ENCODE peak calls at places on chromosomes 2 and 18, in seven cellular contexts. N is brain microvascular endothelial cell, T is esophagus squamous epithelium, A is upper lobe of right lung, K is body of pancreas, Y is A549, W is astrocyte of the spinal cord. L is an unnamed sample.

GRCh38 chr2:10894264-10894935 is 17.3 kb upstream of the KCNF1 start:
- DNase-seq in W (no peak), Y (no peak), T (no peak), N (no peak), A (no peak), K (no peak), L (no peak)

GRCh38 chr2:16817305-16818202 is 151.9 kb upstream of the CYRIA start:
- DNase-seq in W (no peak), K (no peak), Y (no peak), A (no peak), N (no peak), T (no peak), L (peak; percentile 35)

GRCh38 chr2:20018576-20019152 is 6.2 kb upstream of the MATN3 start:
- DNase-seq in Y (no peak), N (no peak), W (no peak), A (no peak), T (no peak), K (no peak), L (no peak)

GRCh38 chr2:127196998-127197397 is 23.1 kb downstream of the CYP27C1 start:
- DNase-seq in Y (peak; percentile 46), A (no peak), K (no peak), W (no peak), N (no peak), T (no peak), L (no peak)

GRCh38 chr2:165953655-165954606 is at the start of gene TTC21B:
- DNase-seq in K (peak; percentile 96), W (peak; percentile 97), A (peak; percentile 98), N (peak; percentile 85), Y (peak; percentile 95), T (peak; percentile 72), L (peak; percentile 83)

GRCh38 chr2:16763493-16763899 is 97.9 kb upstream of the CYRIA start:
- DNase-seq in Y (peak; percentile 9), W (no peak), K (no peak), N (no peak), T (no peak), A (no peak), L (no peak)

GRCh38 chr18:23702606-23703005 is 13.4 kb downstream of the LAMA3 start:
- DNase-seq in Y (no peak), N (no peak), T (no peak), K (no peak), W (no peak), A (no peak), L (no peak)

GRCh38 chr2:163794635-163795034 is 58.8 kb upstream of the FIGN start:
- DNase-seq in A (no peak), T (no peak), Y (peak; percentile 11), N (no peak), W (no peak), K (no peak), L (no peak)

GRCh38 chr2:239949079-239949478 is 76.1 kb downstream of the NDUFA10 start:
- DNase-seq in W (no peak), T (no peak), N (no peak), Y (no peak), K (no peak), A (peak; percentile 31), L (no peak)

GRCh38 chr2:3670376-3670775 is 12.4 kb downstream of the ALLC start:
- DNase-seq in W (no peak), T (no peak), Y (no peak), N (no peak), A (peak; percentile 46), K (no peak), L (no peak)

GRCh38 chr2:157800838-157801495 is 75.2 kb downstream of the ACVR1 start:
- DNase-seq in A (no peak), T (no peak), W (no peak), N (no peak), Y (no peak), K (no peak), L (peak; percentile 66)

GRCh38 chr2:8019934-8020333 is 661.9 kb upstream of the ID2 start:
- DNase-seq in K (no peak), Y (no peak), W (no peak), A (no peak), T (no peak), N (no peak), L (no peak)

GRCh38 chr2:16101196-16101595 is 160.8 kb downstream of the MYCN start:
- DNase-seq in T (no peak), A (no peak), K (no peak), W (no peak), Y (no peak), N (no peak), L (no peak)

GRCh38 chr2:1743396-1744150 is 742 bp downstream of the PXDN start:
- DNase-seq in N (no peak), A (peak; percentile 64), K (peak; percentile 11), Y (no peak), W (peak; percentile 67), T (no peak), L (no peak)

GRCh38 chr2:114008720-114009119 is 118.8 kb downstream of the ACTR3 start:
- DNase-seq in W (no peak), T (no peak), A (no peak), Y (no peak), N (no peak), K (no peak), L (no peak)

GRCh38 chr2:109537565-109538221 is 76.1 kb downstream of the SEPTIN10 start:
- DNase-seq in A (no peak), T (no peak), W (peak; percentile 24), N (no peak), Y (no peak), K (no peak), L (no peak)

GRCh38 chr2:104862061-104862941 is 8.4 kb downstream of the POU3F3 start:
- DNase-seq in W (peak; percentile 76), N (no peak), Y (no peak), T (no peak), A (no peak), K (no peak), L (no peak)

GRCh38 chr2:233811732-233812131 is 33.6 kb downstream of the MROH2A start:
- DNase-seq in W (no peak), Y (no peak), T (no peak), N (no peak), A (peak; percentile 38), K (no peak), L (no peak)

GRCh38 chr18:23635283-23636040 is 27.2 kb downstream of the ANKRD29 start:
- DNase-seq in A (no peak), Y (no peak), N (no peak), K (no peak), T (no peak), W (no peak), L (no peak)

GRCh38 chr2:128271891-128272585 is 46.6 kb downstream of the HS6ST1 start:
- DNase-seq in K (no peak), A (peak; percentile 52), W (no peak), N (no peak), T (no peak), Y (no peak), L (no peak)

GRCh38 chr18:77086034-77086433 is 46.5 kb downstream of the MBP start:
- DNase-seq in Y (no peak), T (no peak), K (no peak), N (peak; percentile 62), A (no peak), W (peak; percentile 80), L (no peak)

GRCh38 chr2:81097361-81097760 is 792.8 kb upstream of the LRRTM1 start:
- DNase-seq in N (no peak), K (no peak), W (no peak), T (no peak), Y (no peak), A (no peak), L (no peak)

GRCh38 chr2:173077506-173078177 is 2.0 kb downstream of the MAP3K20 start:
- DNase-seq in T (no peak), K (no peak), Y (no peak), W (peak; percentile 60), N (no peak), A (no peak), L (no peak)

GRCh38 chr2:45776160-45776955 is 124.9 kb downstream of the PRKCE start:
- DNase-seq in A (no peak), K (no peak), T (no peak), W (peak; percentile 26), N (no peak), Y (no peak), L (no peak)

GRCh38 chr2:105747997-105748396 is 3.3 kb downstream of the NCK2 start:
- DNase-seq in A (no peak), W (no peak), T (no peak), Y (no peak), K (no peak), N (no peak), L (no peak)

GRCh38 chr2:212147921-212148513 is 390.6 kb downstream of the ERBB4 start:
- DNase-seq in N (no peak), K (no peak), A (no peak), W (peak; percentile 20), Y (peak; percentile 4), T (no peak), L (no peak)

GRCh38 chr2:205868773-205869333 is 186.6 kb downstream of the NRP2 start:
- DNase-seq in N (peak; percentile 68), A (no peak), K (no peak), Y (no peak), W (peak; percentile 88), T (no peak), L (no peak)

GRCh38 chr2:6845312-6845711 is 20.4 kb downstream of the CMPK2 start:
- DNase-seq in W (peak; percentile 20), Y (peak; percentile 35), K (no peak), T (no peak), A (no peak), N (no peak), L (no peak)
- H3K4me3 ChIP-seq in W (no peak overlapping the region), Y (no peak overlapping the region), K (no peak overlapping the region), T (no peak overlapping the region), A (no peak overlapping the region), N (no peak overlapping the region), L (no peak overlapping the region)

GRCh38 chr2:100178085-100178788 is 35.8 kb upstream of the AFF3 start:
- DNase-seq in N (peak; percentile 74), T (no peak), Y (peak; percentile 91), K (peak; percentile 23), W (peak; percentile 51), A (no peak), L (peak; percentile 89)
- TF ChIP-seq CTCF in N (peak; percentile 71), T (no peak), Y (peak; percentile 45), K (no peak), W (peak; percentile 50), A (peak; percentile 32), L (peak; percentile 66)

GRCh38 chr18:12262748-12263147 is 8.6 kb downstream of the CIDEA start:
- DNase-seq in N (no peak), A (no peak), Y (no peak), T (no peak), K (no peak), W (no peak), L (no peak)

GRCh38 chr18:12258719-12259705 is 4.9 kb downstream of the CIDEA start:
- DNase-seq in N (no peak), A (no peak), K (no peak), Y (no peak), W (no peak), T (no peak), L (no peak)

GRCh38 chr18:12264854-12265253 is 10.7 kb downstream of the CIDEA start:
- DNase-seq in T (no peak), N (no peak), Y (no peak), W (no peak), A (no peak), K (no peak), L (peak; percentile 92)
- H3K4me3 ChIP-seq in T (no peak overlapping the region), N (no peak overlapping the region), Y (no peak overlapping the region), W (no peak overlapping the region), A (no peak overlapping the region), K (no peak overlapping the region), L (no peak overlapping the region)

DNA sequence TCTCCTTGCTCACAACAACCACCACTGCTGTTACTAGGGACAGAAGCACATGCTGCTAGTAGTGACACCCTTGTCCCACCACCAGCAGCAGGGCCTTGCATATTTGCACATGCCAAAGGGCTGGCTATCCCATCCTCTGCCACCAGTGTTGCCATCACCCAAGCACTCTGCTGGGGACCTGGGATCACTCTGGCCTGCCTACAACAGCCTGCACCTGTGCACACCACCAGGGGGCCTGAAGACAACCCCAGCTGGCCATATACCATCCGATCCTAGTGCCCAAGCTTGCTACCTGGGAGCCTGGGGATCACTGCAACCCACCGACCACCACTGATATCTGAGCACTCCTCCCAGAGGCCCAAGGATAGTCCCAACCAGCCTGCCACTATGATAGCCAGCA is 99.9 kb upstream of the FANCL start:
- DNase-seq in T (no peak), A (no peak), Y (peak; percentile 5), W (no peak), K (no peak), N (no peak), L (no peak)
- TF ChIP-seq CTCF in T (no peak), A (no peak), Y (no peak), W (no peak), K (no peak), N (no peak), L (no peak)